ENCODE peak calls at places on chromosomes 13 and 19, in nine cellular contexts. One of them, this sample, is unnamed.

GRCh38 chr13:71603255-71603654 is 263.7 kb downstream of the DACH1 start:
- DNase-seq in right lobe of liver: no peak
- DNase-seq in body of pancreas: no peak
- DNase-seq in testis: no peak
- DNase-seq in heart left ventricle: no peak
- DNase-seq in suprapubic skin: no peak
- DNase-seq in vagina: no peak
- DNase-seq in ovary: no peak
- DNase-seq in uterus: no peak
- DNase-seq in this sample: no peak

GRCh38 chr19:16917401-16917800 is 28.6 kb downstream of the F2RL3 start:
- DNase-seq in testis: no peak
- DNase-seq in heart left ventricle: no peak
- DNase-seq in suprapubic skin: no peak
- DNase-seq in vagina: no peak
- DNase-seq in uterus: no peak
- DNase-seq in body of pancreas: no peak
- DNase-seq in right lobe of liver: no peak
- DNase-seq in ovary: no peak
- DNase-seq in this sample: no peak

GRCh38 chr13:41315466-41316047 is 4.5 kb downstream of the NAA16 start:
- DNase-seq in vagina: no peak
- DNase-seq in suprapubic skin: no peak
- DNase-seq in body of pancreas: no peak
- DNase-seq in uterus: no peak
- DNase-seq in testis: no peak
- DNase-seq in right lobe of liver: no peak
- DNase-seq in ovary: no peak
- DNase-seq in heart left ventricle: no peak
- DNase-seq in this sample: no peak

GRCh38 chr13:37715606-37716015 is 117.0 kb upstream of the POSTN start:
- DNase-seq in testis: no peak
- DNase-seq in ovary: no peak
- DNase-seq in suprapubic skin: no peak
- DNase-seq in body of pancreas: no peak
- DNase-seq in right lobe of liver: no peak
- DNase-seq in uterus: no peak
- DNase-seq in vagina: no peak
- DNase-seq in heart left ventricle: no peak
- DNase-seq in this sample: no peak

GRCh38 chr13:40453666-40454030 is 212.8 kb downstream of the FOXO1 start:
- DNase-seq in heart left ventricle: no peak
- DNase-seq in testis: no peak
- DNase-seq in uterus: no peak
- DNase-seq in body of pancreas: no peak
- DNase-seq in right lobe of liver: no peak
- DNase-seq in ovary: no peak
- DNase-seq in vagina: no peak
- DNase-seq in suprapubic skin: no peak
- DNase-seq in this sample: no peak

GRCh38 chr19:10760268-10760944 is 42.5 kb downstream of the DNM2 start:
- DNase-seq in heart left ventricle: peak; percentile 20
- DNase-seq in uterus: no peak
- DNase-seq in testis: no peak
- DNase-seq in right lobe of liver: no peak
- DNase-seq in vagina: no peak
- DNase-seq in suprapubic skin: no peak
- DNase-seq in ovary: no peak
- DNase-seq in body of pancreas: no peak
- DNase-seq in this sample: no peak

GRCh38 chr13:83414393-83414792 is 467.9 kb downstream of the SLITRK1 start:
- DNase-seq in uterus: no peak
- DNase-seq in heart left ventricle: no peak
- DNase-seq in testis: no peak
- DNase-seq in right lobe of liver: no peak
- DNase-seq in suprapubic skin: no peak
- DNase-seq in ovary: no peak
- DNase-seq in vagina: no peak
- DNase-seq in body of pancreas: no peak
- DNase-seq in this sample: no peak

GRCh38 chr13:33236021-33236420 is 49.5 kb downstream of the STARD13 start:
- DNase-seq in body of pancreas: no peak
- DNase-seq in right lobe of liver: no peak
- DNase-seq in heart left ventricle: no peak
- DNase-seq in suprapubic skin: no peak
- DNase-seq in testis: no peak
- DNase-seq in ovary: no peak
- DNase-seq in uterus: no peak
- DNase-seq in vagina: no peak
- DNase-seq in this sample: no peak

GRCh38 chr19:7863971-7864718 is 10.0 kb downstream of the PRR36 start:
- DNase-seq in suprapubic skin: no peak
- DNase-seq in vagina: no peak
- DNase-seq in right lobe of liver: no peak
- DNase-seq in testis: no peak
- DNase-seq in uterus: no peak
- DNase-seq in heart left ventricle: no peak
- DNase-seq in body of pancreas: no peak
- DNase-seq in ovary: no peak
- DNase-seq in this sample: no peak

GRCh38 chr19:7863157-7863970 is 10.8 kb downstream of the PRR36 start:
- DNase-seq in heart left ventricle: no peak
- DNase-seq in body of pancreas: no peak
- DNase-seq in ovary: no peak
- DNase-seq in uterus: no peak
- DNase-seq in testis: no peak
- DNase-seq in vagina: no peak
- DNase-seq in suprapubic skin: no peak
- DNase-seq in right lobe of liver: no peak
- DNase-seq in this sample: no peak

GRCh38 chr19:7861619-7862412 is 12.4 kb downstream of the PRR36 start:
- DNase-seq in heart left ventricle: no peak
- DNase-seq in right lobe of liver: no peak
- DNase-seq in suprapubic skin: no peak
- DNase-seq in ovary: no peak
- DNase-seq in body of pancreas: no peak
- DNase-seq in vagina: no peak
- DNase-seq in uterus: no peak
- DNase-seq in testis: no peak
- DNase-seq in this sample: no peak

GRCh38 chr19:7860902-7861618 is 13.1 kb downstream of the PRR36 start:
- DNase-seq in right lobe of liver: no peak
- DNase-seq in heart left ventricle: no peak
- DNase-seq in body of pancreas: no peak
- DNase-seq in suprapubic skin: no peak
- DNase-seq in ovary: no peak
- DNase-seq in uterus: no peak
- DNase-seq in vagina: no peak
- DNase-seq in testis: no peak
- DNase-seq in this sample: no peak

GRCh38 chr19:7862413-7862951 is 11.7 kb downstream of the PRR36 start:
- DNase-seq in uterus: no peak
- DNase-seq in ovary: peak; percentile 58
- DNase-seq in heart left ventricle: peak; percentile 79
- DNase-seq in right lobe of liver: peak; percentile 49
- DNase-seq in suprapubic skin: no peak
- DNase-seq in testis: peak; percentile 58
- DNase-seq in body of pancreas: peak; percentile 53
- DNase-seq in vagina: no peak
- DNase-seq in this sample: peak; percentile 48
- H3K27me3 ChIP-seq in uterus: no peaks in the 10 kb centered on the region
- H3K27me3 ChIP-seq in ovary: no peaks in the 10 kb centered on the region
- H3K27me3 ChIP-seq in heart left ventricle: peaks cover 41% of the 10 kb centered on the region
- H3K27me3 ChIP-seq in right lobe of liver: no peaks in the 10 kb centered on the region
- H3K27me3 ChIP-seq in suprapubic skin: peaks cover 2% of the 10 kb centered on the region
- H3K27me3 ChIP-seq in testis: no peaks in the 10 kb centered on the region
- H3K27me3 ChIP-seq in body of pancreas: no peaks in the 10 kb centered on the region
- H3K27me3 ChIP-seq in vagina: no peaks in the 10 kb centered on the region
- H3K27me3 ChIP-seq in this sample: no peaks in the 10 kb centered on the region

DNA sequence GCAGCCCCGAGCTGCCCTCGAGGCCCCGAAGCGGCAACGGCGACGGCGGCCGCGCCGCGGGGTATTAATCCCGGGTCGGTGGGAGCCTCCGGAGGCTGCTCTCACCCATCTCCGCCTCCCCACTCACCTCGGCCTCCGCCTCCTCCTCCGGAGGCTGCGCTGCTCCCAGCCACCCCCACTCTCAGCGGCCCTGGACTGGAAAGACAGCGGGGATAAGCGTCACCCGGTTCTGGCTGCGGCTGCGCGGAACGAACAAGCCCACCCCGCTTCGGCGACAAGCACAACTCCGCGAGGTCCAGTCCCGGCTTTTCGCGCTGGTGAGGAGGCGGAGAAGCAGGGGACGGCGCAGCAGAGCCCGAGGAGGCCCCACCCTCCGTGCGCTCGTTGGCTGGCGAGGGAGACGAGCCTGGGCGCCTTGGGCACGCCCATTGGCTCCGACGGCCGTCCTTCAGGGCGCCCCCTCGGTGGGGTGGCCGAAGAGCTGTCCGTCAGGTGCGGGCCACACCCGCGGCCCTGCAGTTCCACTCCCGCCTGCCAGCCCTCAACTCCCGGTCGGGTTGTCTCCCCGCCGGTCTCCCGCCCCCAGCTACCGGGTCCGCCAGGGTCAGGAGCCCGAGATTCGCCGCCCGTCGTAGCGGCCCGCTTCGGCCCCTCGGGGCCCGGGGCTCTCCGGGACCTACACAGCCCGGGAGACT is at the start of gene ZMYM5:
- DNase-seq in right lobe of liver: peak; percentile 100
- DNase-seq in uterus: peak; percentile 99
- DNase-seq in heart left ventricle: peak; percentile 100
- DNase-seq in testis: peak; percentile 98
- DNase-seq in body of pancreas: peak; percentile 98
- DNase-seq in ovary: peak; percentile 98
- DNase-seq in vagina: peak; percentile 98
- DNase-seq in suprapubic skin: peak; percentile 98
- DNase-seq in this sample: peak; percentile 99
- H3K36me3 ChIP-seq in right lobe of liver: no peaks in the 10 kb centered on the region
- H3K36me3 ChIP-seq in uterus: no peaks in the 10 kb centered on the region
- H3K36me3 ChIP-seq in heart left ventricle: peaks cover 9% of the 10 kb centered on the region
- H3K36me3 ChIP-seq in testis: no peaks in the 10 kb centered on the region
- H3K36me3 ChIP-seq in body of pancreas: no peaks in the 10 kb centered on the region
- H3K36me3 ChIP-seq in ovary: no peaks in the 10 kb centered on the region
- H3K36me3 ChIP-seq in vagina: no peaks in the 10 kb centered on the region
- H3K36me3 ChIP-seq in suprapubic skin: no peaks in the 10 kb centered on the region
- H3K36me3 ChIP-seq in this sample: no peaks in the 10 kb centered on the region

GRCh38 chr19:2883686-2884439 is 16.7 kb downstream of the ZNF556 start:
- DNase-seq in vagina: no peak
- DNase-seq in suprapubic skin: no peak
- DNase-seq in right lobe of liver: no peak
- DNase-seq in ovary: no peak
- DNase-seq in testis: peak; percentile 63
- DNase-seq in uterus: no peak
- DNase-seq in heart left ventricle: no peak
- DNase-seq in body of pancreas: no peak
- DNase-seq in this sample: no peak

GRCh38 chr19:2885736-2886135 is 15.0 kb upstream of the ZNF57 start:
- DNase-seq in suprapubic skin: no peak
- DNase-seq in testis: no peak
- DNase-seq in heart left ventricle: no peak
- DNase-seq in body of pancreas: no peak
- DNase-seq in uterus: no peak
- DNase-seq in ovary: no peak
- DNase-seq in right lobe of liver: no peak
- DNase-seq in vagina: no peak
- DNase-seq in this sample: no peak

GRCh38 chr19:2887391-2887914 is 13.3 kb upstream of the ZNF57 start:
- DNase-seq in testis: peak; percentile 32
- DNase-seq in uterus: no peak
- DNase-seq in suprapubic skin: no peak
- DNase-seq in ovary: no peak
- DNase-seq in heart left ventricle: no peak
- DNase-seq in body of pancreas: peak; percentile 35
- DNase-seq in vagina: no peak
- DNase-seq in right lobe of liver: no peak
- DNase-seq in this sample: no peak

DNA sequence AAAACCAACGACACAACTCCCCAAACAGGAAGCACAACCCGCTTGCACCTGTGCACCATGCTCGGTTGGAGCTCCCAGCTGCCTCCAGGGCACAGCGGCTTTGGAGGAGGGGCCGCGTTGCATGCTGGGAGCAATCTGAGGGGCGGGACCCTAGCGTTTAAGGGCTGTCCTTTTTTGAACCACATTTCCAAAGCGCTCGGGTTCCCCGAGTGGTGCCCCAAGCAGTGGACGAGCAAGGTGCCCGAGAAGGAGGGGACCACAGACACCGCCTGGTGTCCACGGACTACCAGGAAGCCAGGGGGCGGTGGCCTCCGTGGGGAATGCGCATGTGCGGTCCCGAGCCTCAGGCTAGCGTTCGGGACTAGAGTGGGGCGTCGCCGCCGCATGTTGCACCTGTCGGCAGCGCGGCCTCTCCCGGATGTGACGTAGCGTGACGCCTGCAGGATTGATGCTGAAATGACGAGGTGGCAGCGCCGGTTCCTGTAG is 11.9 kb upstream of the ZNF57 start:
- DNase-seq in testis: peak; percentile 82
- DNase-seq in vagina: no peak
- DNase-seq in suprapubic skin: no peak
- DNase-seq in uterus: peak; percentile 28
- DNase-seq in right lobe of liver: no peak
- DNase-seq in ovary: peak; percentile 66
- DNase-seq in body of pancreas: peak; percentile 51
- DNase-seq in heart left ventricle: no peak
- DNase-seq in this sample: peak; percentile 34
- TF ChIP-seq POLR2A in testis: no peak
- TF ChIP-seq POLR2A in vagina: no peak
- TF ChIP-seq POLR2A in suprapubic skin: no peak
- TF ChIP-seq POLR2A in uterus: no peak
- TF ChIP-seq POLR2A in right lobe of liver: no peak
- TF ChIP-seq POLR2A in ovary: no peak
- TF ChIP-seq POLR2A in body of pancreas: no peak
- TF ChIP-seq POLR2A in heart left ventricle: no peak
- TF ChIP-seq POLR2A in this sample: no peak

GRCh38 chr19:39084732-39085080 is 538 bp downstream of the ACP7 start:
- DNase-seq in heart left ventricle: no peak
- DNase-seq in right lobe of liver: no peak
- DNase-seq in body of pancreas: no peak
- DNase-seq in vagina: no peak
- DNase-seq in suprapubic skin: no peak
- DNase-seq in testis: no peak
- DNase-seq in ovary: no peak
- DNase-seq in uterus: no peak
- DNase-seq in this sample: no peak

GRCh38 chr19:39083983-39084731 is at the start of gene ACP7:
- DNase-seq in right lobe of liver: no peak
- DNase-seq in suprapubic skin: no peak
- DNase-seq in heart left ventricle: no peak
- DNase-seq in testis: no peak
- DNase-seq in vagina: no peak
- DNase-seq in ovary: no peak
- DNase-seq in uterus: no peak
- DNase-seq in body of pancreas: peak; percentile 8
- DNase-seq in this sample: no peak

GRCh38 chr19:39087907-39088686 is 3.9 kb downstream of the ACP7 start:
- DNase-seq in body of pancreas: no peak
- DNase-seq in suprapubic skin: no peak
- DNase-seq in ovary: no peak
- DNase-seq in uterus: no peak
- DNase-seq in vagina: no peak
- DNase-seq in testis: no peak
- DNase-seq in heart left ventricle: no peak
- DNase-seq in right lobe of liver: no peak
- DNase-seq in this sample: no peak

GRCh38 chr19:39085392-39085791 is 1.2 kb downstream of the ACP7 start:
- DNase-seq in suprapubic skin: no peak
- DNase-seq in right lobe of liver: no peak
- DNase-seq in body of pancreas: no peak
- DNase-seq in ovary: no peak
- DNase-seq in vagina: no peak
- DNase-seq in heart left ventricle: no peak
- DNase-seq in uterus: no peak
- DNase-seq in testis: no peak
- DNase-seq in this sample: no peak

GRCh38 chr19:39086401-39086800 is 2.2 kb downstream of the ACP7 start:
- DNase-seq in uterus: no peak
- DNase-seq in suprapubic skin: no peak
- DNase-seq in testis: no peak
- DNase-seq in ovary: no peak
- DNase-seq in right lobe of liver: no peak
- DNase-seq in vagina: no peak
- DNase-seq in body of pancreas: no peak
- DNase-seq in heart left ventricle: no peak
- DNase-seq in this sample: no peak
- H3K27me3 ChIP-seq in uterus: no peaks in the 10 kb centered on the region
- H3K27me3 ChIP-seq in suprapubic skin: peaks cover 49% of the 10 kb centered on the region
- H3K27me3 ChIP-seq in testis: no peaks in the 10 kb centered on the region
- H3K27me3 ChIP-seq in ovary: no peaks in the 10 kb centered on the region
- H3K27me3 ChIP-seq in right lobe of liver: no peaks in the 10 kb centered on the region
- H3K27me3 ChIP-seq in vagina: peaks cover 6% of the 10 kb centered on the region
- H3K27me3 ChIP-seq in body of pancreas: peaks cover 6% of the 10 kb centered on the region
- H3K27me3 ChIP-seq in heart left ventricle: peaks cover 83% of the 10 kb centered on the region
- H3K27me3 ChIP-seq in this sample: peaks cover 9% of the 10 kb centered on the region

This sample was measured in thyroid gland.